ENCODE peak calls at places on chromosome 22, in five cellular contexts. P is AG04450, Z is GDM1, Q is HT1080, A is AG20443. G is an unnamed sample.
A peak's percentile ranks its signal among the peaks of the same experiment; 100 is the strongest.

GRCh38 chr22:49664371-49664881 is 163.2 kb downstream of the BRD1 start:
- DNase-seq in A (no peak), Q (no peak), P (no peak), Z (no peak), G (no peak)

GRCh38 chr22:43077121-43077877 is 11.9 kb downstream of the TTLL1 start:
- DNase-seq in Z (no peak), P (no peak), A (no peak), Q (no peak), G (no peak)

GRCh38 chr22:37336474-37337028 is 54.2 kb downstream of the CYTH4 start:
- DNase-seq in P (no peak), Q (no peak), Z (no peak), A (no peak), G (no peak)

GRCh38 chr22:44975444-44976262 is 34.2 kb downstream of the PHF21B start:
- DNase-seq in P (peak; percentile 51), A (peak; percentile 95), Q (peak; percentile 65), Z (peak; percentile 83), G (peak; percentile 53)

GRCh38 chr22:31561238-31561887 is 65.0 kb downstream of the SFI1 start:
- DNase-seq in A (peak; percentile 91), P (peak; percentile 47), Q (peak; percentile 64), Z (no peak), G (peak; percentile 41)

GRCh38 chr22:20507253-20508066 is at the start of gene MED15:
- DNase-seq in Q (peak; percentile 87), Z (peak; percentile 80), A (peak; percentile 91), P (peak; percentile 65), G (peak; percentile 72)

GRCh38 chr22:43436536-43437267 is 24.9 kb downstream of the MPPED1 start:
- DNase-seq in A (no peak), Z (no peak), Q (no peak), P (no peak), G (no peak)

GRCh38 chr22:47337161-47337621 is 574.7 kb downstream of the TBC1D22A start:
- DNase-seq in A (peak; percentile 87), Q (peak; percentile 96), Z (no peak), P (peak; percentile 42), G (peak; percentile 39)

GRCh38 chr22:17087176-17088131 is 2.7 kb downstream of the IL17RA start:
- DNase-seq in A (no peak), P (peak; percentile 65), Q (peak; percentile 89), Z (peak; percentile 49), G (no peak)

GRCh38 chr22:21712751-21713427 is 22.7 kb downstream of the YPEL1 start:
- DNase-seq in Q (peak; percentile 67), A (peak; percentile 87), P (peak; percentile 52), Z (peak; percentile 58), G (peak; percentile 75)

GRCh38 chr22:48050836-48051235 is 1288.4 kb downstream of the TBC1D22A start:
- DNase-seq in Q (no peak), Z (no peak), A (no peak), P (no peak), G (no peak)

GRCh38 chr22:27866136-27867091 is 52.6 kb downstream of the PITPNB start:
- DNase-seq in Z (no peak), A (peak; percentile 48), P (peak; percentile 94), Q (peak; percentile 79), G (peak; percentile 70)

GRCh38 chr22:29244785-29245625 is 22.8 kb downstream of the RHBDD3 start:
- DNase-seq in P (no peak), Z (no peak), Q (no peak), A (no peak), G (no peak)

GRCh38 chr22:37716708-37717107 is 19.9 kb downstream of the TRIOBP start:
- DNase-seq in Q (peak; percentile 86), A (peak; percentile 83), P (no peak), Z (no peak), G (no peak)

GRCh38 chr22:22210375-22210774 is 34.2 kb upstream of the VPREB1 start:
- DNase-seq in A (peak; percentile 41), Z (no peak), Q (peak; percentile 92), P (peak; percentile 20), G (peak; percentile 20)

GRCh38 chr22:29377979-29378378 is 10.4 kb downstream of the AP1B1 start:
- DNase-seq in P (no peak), A (no peak), Z (no peak), Q (no peak), G (no peak)

GRCh38 chr22:42170946-42171345 is 40.3 kb upstream of the CYP2D6 start:
- DNase-seq in Z (no peak), A (no peak), Q (no peak), P (no peak), G (no peak)

GRCh38 chr22:38235240-38235850 is 33.6 kb downstream of the MAFF start:
- DNase-seq in Z (no peak), Q (no peak), A (no peak), P (no peak), G (no peak)

GRCh38 chr22:50703726-50704509 is 31.3 kb downstream of the SHANK3 start:
- DNase-seq in A (no peak), Z (no peak), P (no peak), Q (no peak), G (no peak)

GRCh38 chr22:28232231-28232630 is 313.2 kb upstream of the PITPNB start:
- DNase-seq in Z (no peak), Q (no peak), P (no peak), A (no peak), G (no peak)

GRCh38 chr22:31049815-31050420 is 31.2 kb upstream of the SMTN start:
- DNase-seq in Z (no peak), A (no peak), Q (peak; percentile 48), P (no peak), G (no peak)

GRCh38 chr22:22408731-22409696 is 99.5 kb downstream of the ZNF280B start:
- DNase-seq in Z (peak; percentile 6), A (peak; percentile 58), Q (no peak), P (no peak), G (no peak)

GRCh38 chr22:32668254-32669094 is 133.0 kb upstream of the TIMP3 start:
- DNase-seq in A (no peak), P (no peak), Q (no peak), Z (no peak), G (no peak)

GRCh38 chr22:45888221-45889092 is 88.5 kb downstream of the WNT7B start:
- DNase-seq in P (no peak), A (no peak), Q (no peak), Z (no peak), G (no peak)

GRCh38 chr22:35070451-35071093 is 4.6 kb downstream of the ISX start:
- DNase-seq in A (no peak), P (no peak), Q (no peak), Z (no peak), G (no peak)

GRCh38 chr22:25051983-25052710 is 99.6 kb downstream of the KIAA1671 start:
- DNase-seq in Q (no peak), A (no peak), P (no peak), Z (no peak), G (no peak)